ENCODE peak calls at places on chromosomes 13 and 19, in four cellular contexts. L is nephron progenitor cell; Y is A549; V is CD4-positive, alpha-beta T cell. W is an unnamed sample.

GRCh38 chr13:50707533-50708096 is 135.9 kb downstream of the DLEU7 start:
- DNase-seq in L (no peak), Y (no peak), V (no peak), W (no peak)

GRCh38 chr19:18112989-18113478 is 15.5 kb downstream of the MAST3 start:
- DNase-seq in L (peak), Y (peak), V (peak), W (no peak)

GRCh38 chr13:34816118-34816517 is 126.0 kb upstream of the NBEA start:
- DNase-seq in L (no peak), Y (no peak), V (no peak), W (no peak)

GRCh38 chr19:34555447-34555846 is 73.9 kb downstream of the WTIP start:
- DNase-seq in L (no peak), Y (peak), V (no peak), W (no peak)

GRCh38 chr19:51407631-51408131 is 9.8 kb downstream of the SIGLEC10 start:
- DNase-seq in L (no peak), Y (peak), V (no peak), W (no peak)

GRCh38 chr19:13758795-13759194 is 5.5 kb upstream of the MRI1 start:
- DNase-seq in L (no peak), Y (no peak), V (no peak), W (no peak)

GRCh38 chr13:29514720-29515310 is 80.7 kb downstream of the SLC7A1 start:
- DNase-seq in L (no peak), Y (no peak), V (no peak), W (no peak)

GRCh38 chr19:48698046-48698445 is 2.3 kb downstream of the FUT2 start:
- DNase-seq in L (no peak), Y (no peak), V (no peak), W (no peak)

GRCh38 chr13:92804926-92805325 is 421.7 kb upstream of the GPC6 start:
- DNase-seq in L (no peak), Y (no peak), V (no peak), W (no peak)

GRCh38 chr19:609001-609340 is 19.3 kb downstream of the HCN2 start:
- DNase-seq in L (no peak), Y (no peak), V (no peak), W (no peak)

GRCh38 chr13:110913911-110914292 is 967 bp downstream of the ANKRD10 start:
- DNase-seq in L (no peak), Y (peak), V (no peak), W (no peak)

GRCh38 chr13:75830842-75831241 is 194.7 kb downstream of the LMO7 start:
- DNase-seq in L (no peak), Y (no peak), V (no peak), W (no peak)

GRCh38 chr19:48461982-48462655 is 6.7 kb downstream of the KCNJ14 start:
- DNase-seq in L (no peak), Y (no peak), V (no peak), W (no peak)

GRCh38 chr19:10517760-10518443 is 655 bp upstream of the S1PR5 start:
- DNase-seq in L (peak), Y (peak), V (no peak), W (no peak)

GRCh38 chr13:106089251-106089940 is 446.1 kb downstream of the EFNB2 start:
- DNase-seq in L (no peak), Y (no peak), V (no peak), W (no peak)

GRCh38 chr13:38688674-38689073 is 1.8 kb downstream of the FREM2 start:
- DNase-seq in L (no peak), Y (no peak), V (no peak), W (no peak)

GRCh38 chr19:42629191-42629590 is 34.5 kb upstream of the CEACAM8 start:
- DNase-seq in L (no peak), Y (no peak), V (no peak), W (no peak)

GRCh38 chr19:58572818-58573657 is at the start of gene MZF1:
- DNase-seq in L (peak), Y (peak), V (peak), W (peak)
- TF ChIP-seq CTCF in L (no peak), Y (no peak), V (no peak), W (no peak)

GRCh38 chr13:32134991-32135390 is 103.4 kb downstream of the FRY start:
- DNase-seq in L (no peak), Y (no peak), V (no peak), W (no peak)
- TF ChIP-seq CTCF in L (no peak), Y (no peak), V (no peak), W (no peak)

GRCh38 chr19:15251010-15251748 is 18.9 kb upstream of the EPHX3 start:
- DNase-seq in L (no peak), Y (no peak), V (no peak), W (peak)

GRCh38 chr19:15250635-15250993 is 18.4 kb upstream of the EPHX3 start:
- DNase-seq in L (no peak), Y (no peak), V (no peak), W (no peak)

GRCh38 chr19:15253076-15253475 is 20.8 kb upstream of the EPHX3 start:
- DNase-seq in L (no peak), Y (no peak), V (no peak), W (no peak)

GRCh38 chr19:15252398-15253018 is 20.3 kb upstream of the EPHX3 start:
- DNase-seq in L (peak), Y (no peak), V (no peak), W (peak)

DNA sequence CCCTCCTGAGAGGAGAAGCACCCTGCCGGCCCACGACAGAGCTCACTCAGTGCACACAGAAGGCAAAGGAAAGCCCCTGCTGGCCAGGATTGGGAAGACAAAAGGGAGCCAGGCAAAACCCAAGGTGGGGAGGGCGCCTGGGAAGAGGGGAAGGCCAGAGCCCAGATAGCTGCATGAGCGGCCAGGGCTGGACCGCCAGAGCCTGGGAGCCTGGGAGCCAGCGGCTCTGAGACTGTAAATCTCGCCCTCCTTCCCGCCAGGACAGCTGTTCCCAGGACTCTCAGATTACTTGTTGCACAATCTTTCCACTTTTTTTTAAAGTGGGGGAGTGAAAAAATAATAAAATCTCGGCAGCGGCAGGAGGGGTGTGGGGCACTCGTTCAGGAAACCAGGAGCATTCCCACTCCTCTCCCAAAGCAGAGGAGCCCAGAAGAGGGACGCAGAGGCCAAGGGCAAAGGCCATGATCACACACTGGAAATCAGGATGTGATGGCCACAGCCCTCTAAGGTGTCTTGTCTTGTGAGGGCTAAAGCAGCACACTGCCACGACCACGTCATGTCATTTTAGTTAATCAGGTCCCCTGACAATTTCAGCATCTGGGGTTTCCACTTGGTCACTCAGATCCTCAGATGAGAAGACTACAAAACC is 19.6 kb upstream of the EPHX3 start:
- DNase-seq in L (peak), Y (peak), V (no peak), W (peak)
- TF ChIP-seq CTCF in L (peak), Y (no peak), V (no peak), W (no peak)

GRCh38 chr19:40567750-40568494 is 8.8 kb upstream of the SHKBP1 start:
- DNase-seq in L (peak), Y (no peak), V (no peak), W (no peak)

GRCh38 chr19:40567040-40567749 is 9.5 kb upstream of the SHKBP1 start:
- DNase-seq in L (peak), Y (no peak), V (no peak), W (no peak)

GRCh38 chr19:40571831-40572495 is 4.7 kb upstream of the SHKBP1 start:
- DNase-seq in L (no peak), Y (no peak), V (no peak), W (no peak)

GRCh38 chr19:40571005-40571318 is 5.7 kb upstream of the SHKBP1 start:
- DNase-seq in L (no peak), Y (no peak), V (no peak), W (no peak)

GRCh38 chr19:40570313-40571004 is 6.2 kb upstream of the SHKBP1 start:
- DNase-seq in L (peak), Y (peak), V (peak), W (peak)
- TF ChIP-seq CTCF in L (no peak), Y (peak), V (no peak), W (no peak)

DNA sequence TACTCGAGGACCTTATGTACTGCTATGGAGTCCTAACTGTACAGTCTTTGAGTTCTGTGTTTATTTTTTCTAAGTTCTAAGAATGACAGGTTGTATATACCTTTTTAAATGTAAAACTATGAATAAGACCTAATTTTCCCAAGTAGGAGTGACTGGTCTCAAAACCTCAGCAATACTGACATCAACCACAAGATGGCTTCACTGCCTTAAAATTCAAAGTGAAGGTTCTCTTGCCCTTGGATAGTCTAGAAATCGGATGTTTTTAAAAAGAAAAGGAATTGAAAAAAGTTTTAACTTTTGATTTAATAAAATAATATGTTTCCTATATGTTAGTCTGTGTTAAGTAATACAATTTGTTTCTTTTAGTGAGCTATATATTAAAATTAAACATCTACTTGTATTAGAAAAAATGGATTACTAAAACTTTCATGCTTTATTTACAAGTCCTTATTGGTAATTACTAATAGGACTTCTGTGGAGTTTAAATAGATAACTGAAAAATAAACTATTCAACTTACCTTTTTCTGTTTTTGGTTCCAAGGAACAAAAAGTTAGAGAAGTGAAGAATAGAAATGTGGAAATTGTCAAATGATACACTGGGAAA is 52.0 kb downstream of the TDRD3 start:
- DNase-seq in L (peak), Y (peak), V (no peak), W (no peak)
- TF ChIP-seq CTCF in L (peak), Y (peak), V (peak), W (peak)